ENCODE peak calls at places on chromosomes 5 and 9, in seven cellular contexts. E, P, O, Q, V, Y and X are unnamed samples.

GRCh38 chr5:170159101-170159698 is 53.5 kb downstream of the FOXI1 start:
- DNase-seq in E (no peak), P (no peak), Y (no peak), Q (peak), O (peak), V (no peak), X (no peak)

GRCh38 chr5:111935835-111936234 is 178.8 kb upstream of the NREP start:
- DNase-seq in V (no peak), Q (no peak), E (no peak), Y (no peak), P (no peak), O (no peak), X (no peak)

GRCh38 chr9:124216474-124217176 is 41.1 kb upstream of the NEK6 start:
- DNase-seq in O (no peak), Y (no peak), E (peak), V (no peak), P (peak), Q (no peak), X (peak)

GRCh38 chr9:127557466-127557869 is 54.6 kb upstream of the STXBP1 start:
- DNase-seq in V (no peak), Q (peak), O (peak), Y (no peak), E (no peak), P (no peak), X (no peak)

GRCh38 chr5:425714-426113 is 17.3 kb upstream of the EXOC3 start:
- DNase-seq in Q (peak), O (no peak), E (no peak), V (peak), Y (no peak), P (no peak), X (no peak)

GRCh38 chr5:84228266-84228665 is 156.4 kb downstream of the EDIL3 start:
- DNase-seq in V (no peak), Q (no peak), P (no peak), E (no peak), O (no peak), Y (no peak), X (no peak)

GRCh38 chr5:157533011-157533481 is 42.5 kb downstream of the ADAM19 start:
- DNase-seq in Y (no peak), P (no peak), Q (no peak), E (no peak), V (no peak), O (peak), X (no peak)

GRCh38 chr5:109992264-109992915 is 302.7 kb downstream of the MAN2A1 start:
- DNase-seq in Y (no peak), P (no peak), O (no peak), Q (no peak), E (no peak), V (no peak), X (no peak)

GRCh38 chr9:127585161-127585750 is 26.8 kb upstream of the STXBP1 start:
- DNase-seq in O (no peak), P (no peak), Q (no peak), V (no peak), E (no peak), Y (no peak), X (no peak)

GRCh38 chr9:18056993-18057369 is 417.0 kb upstream of the ADAMTSL1 start:
- DNase-seq in Q (no peak), O (no peak), V (no peak), Y (no peak), P (no peak), E (no peak), X (no peak)

GRCh38 chr5:98031926-98032325 is 741.5 kb upstream of the RGMB start:
- DNase-seq in Y (no peak), Q (peak), E (no peak), P (no peak), V (no peak), O (no peak), X (no peak)

GRCh38 chr5:57693488-57694305 is 211.1 kb upstream of the ACTBL2 start:
- DNase-seq in V (peak), O (no peak), Y (no peak), E (no peak), Q (peak), P (no peak), X (no peak)

GRCh38 chr9:126763130-126763764 is 41.6 kb upstream of the ZBTB43 start:
- DNase-seq in P (no peak), Y (no peak), V (no peak), Q (no peak), O (no peak), E (no peak), X (no peak)

GRCh38 chr5:139709587-139710369 is 61.6 kb downstream of the CXXC5 start:
- DNase-seq in Q (no peak), E (peak), O (no peak), Y (peak), P (no peak), V (no peak), X (peak)

GRCh38 chr5:109053995-109054417 is 306.3 kb downstream of the FER start:
- DNase-seq in Q (peak), E (no peak), P (no peak), V (no peak), O (no peak), Y (no peak), X (no peak)

GRCh38 chr5:65858316-65858715 is 68.1 kb upstream of the ERBIN start:
- DNase-seq in Q (peak), O (no peak), E (no peak), P (no peak), V (no peak), Y (no peak), X (no peak)

GRCh38 chr5:139702548-139702947 is 54.4 kb downstream of the CXXC5 start:
- DNase-seq in P (no peak), Y (no peak), V (no peak), O (no peak), E (no peak), Q (no peak), X (no peak)

GRCh38 chr5:149083846-149084245 is 21.0 kb upstream of the SH3TC2 start:
- DNase-seq in P (no peak), Y (no peak), O (no peak), E (no peak), Q (no peak), V (no peak), X (no peak)

GRCh38 chr9:133269537-133270357 is 5.3 kb downstream of the ABO start:
- DNase-seq in V (no peak), P (no peak), O (no peak), Y (no peak), Q (no peak), E (no peak), X (no peak)

GRCh38 chr5:16759147-16759800 is 142.5 kb upstream of the RETREG1 start:
- DNase-seq in P (no peak), V (no peak), Q (no peak), E (no peak), Y (no peak), O (no peak), X (no peak)

DNA sequence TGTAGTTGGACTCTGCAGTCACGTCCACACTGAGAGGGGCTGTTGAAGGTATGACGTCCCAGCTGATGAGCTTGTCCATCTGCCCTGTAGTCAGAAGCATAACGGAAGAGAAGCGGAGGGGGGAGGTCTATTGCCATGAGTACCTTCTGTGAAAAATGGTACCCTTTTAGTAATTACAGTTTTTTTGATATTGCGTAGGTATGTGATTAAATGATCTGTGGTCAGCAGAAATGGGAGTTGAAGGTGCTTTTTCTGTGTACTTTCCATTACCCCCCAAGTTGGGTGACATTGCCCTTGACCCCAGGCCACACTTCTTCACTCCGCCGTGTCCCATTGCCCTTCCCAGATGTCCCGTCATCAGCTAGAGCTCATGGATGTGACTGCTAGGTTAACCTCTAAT is 45.9 kb downstream of the SNX30 start:
- DNase-seq in P (no peak), Y (no peak), V (no peak), O (no peak), E (no peak), Q (no peak), X (no peak)
- TF ChIP-seq CTCF in P (no peak), Y (no peak), V (no peak), O (no peak), E (no peak), Q (no peak), X (no peak)

DNA sequence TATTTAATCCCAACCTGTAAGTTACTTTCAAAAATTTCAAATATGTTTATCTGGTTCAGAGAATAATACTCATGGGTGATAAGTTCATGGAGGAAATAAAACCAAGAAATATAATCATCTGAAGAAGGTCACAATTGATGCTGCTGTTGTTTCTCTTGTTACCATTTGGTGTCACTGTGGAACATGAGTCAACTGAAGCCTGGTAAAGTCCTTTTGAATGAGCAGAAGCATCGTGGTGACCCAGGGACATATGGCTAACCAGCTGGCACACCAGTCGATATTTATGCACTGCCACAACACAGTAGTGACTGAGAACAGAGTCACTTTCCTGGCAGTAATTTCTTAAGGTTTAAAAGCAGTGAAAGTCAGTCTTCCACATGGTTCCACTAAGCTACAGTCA is 612.9 kb upstream of the TLE4 start:
- DNase-seq in Y (no peak), Q (peak), O (no peak), P (no peak), V (no peak), E (no peak), X (no peak)
- TF ChIP-seq CTCF in Y (no peak), Q (peak), O (peak), P (no peak), V (no peak), E (no peak), X (no peak)

GRCh38 chr9:74573792-74574191 is 76.7 kb downstream of the RORB start:
- DNase-seq in E (no peak), V (no peak), Y (no peak), Q (peak), O (no peak), P (no peak), X (no peak)

DNA sequence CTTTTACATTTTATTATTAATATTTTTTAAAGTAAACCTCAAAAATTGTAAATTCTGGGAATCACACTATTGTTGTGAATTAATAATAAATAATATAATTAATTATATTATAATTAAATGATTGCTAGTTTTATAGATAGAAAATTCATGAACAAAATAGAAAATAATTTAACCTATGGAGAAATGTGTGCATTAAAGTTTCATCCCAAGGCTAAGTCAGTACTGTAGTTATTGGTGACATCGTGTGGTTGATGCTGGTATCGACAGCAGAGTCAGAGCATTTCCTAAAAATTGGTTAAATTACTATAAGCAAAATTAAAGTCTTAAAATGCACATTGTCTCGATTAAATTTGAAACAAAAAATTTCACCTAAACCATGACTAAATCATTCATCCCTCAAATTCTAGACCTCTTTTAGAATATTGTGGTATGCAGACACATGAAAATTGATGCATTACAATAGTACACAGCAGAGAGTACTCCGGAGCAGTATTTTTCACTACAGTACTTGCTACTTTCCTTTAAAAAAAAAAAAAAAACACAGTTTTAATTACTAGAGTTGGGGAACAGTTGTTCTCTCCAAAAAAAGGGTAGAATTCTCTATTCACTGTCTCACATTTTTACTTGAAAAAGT is 73.9 kb downstream of the RORB start:
- DNase-seq in Y (peak), P (no peak), V (peak), E (no peak), Q (peak), O (peak), X (no peak)
- TF ChIP-seq CTCF in Y (peak), P (peak), V (no peak), E (peak), Q (peak), O (peak), X (peak)

DNA sequence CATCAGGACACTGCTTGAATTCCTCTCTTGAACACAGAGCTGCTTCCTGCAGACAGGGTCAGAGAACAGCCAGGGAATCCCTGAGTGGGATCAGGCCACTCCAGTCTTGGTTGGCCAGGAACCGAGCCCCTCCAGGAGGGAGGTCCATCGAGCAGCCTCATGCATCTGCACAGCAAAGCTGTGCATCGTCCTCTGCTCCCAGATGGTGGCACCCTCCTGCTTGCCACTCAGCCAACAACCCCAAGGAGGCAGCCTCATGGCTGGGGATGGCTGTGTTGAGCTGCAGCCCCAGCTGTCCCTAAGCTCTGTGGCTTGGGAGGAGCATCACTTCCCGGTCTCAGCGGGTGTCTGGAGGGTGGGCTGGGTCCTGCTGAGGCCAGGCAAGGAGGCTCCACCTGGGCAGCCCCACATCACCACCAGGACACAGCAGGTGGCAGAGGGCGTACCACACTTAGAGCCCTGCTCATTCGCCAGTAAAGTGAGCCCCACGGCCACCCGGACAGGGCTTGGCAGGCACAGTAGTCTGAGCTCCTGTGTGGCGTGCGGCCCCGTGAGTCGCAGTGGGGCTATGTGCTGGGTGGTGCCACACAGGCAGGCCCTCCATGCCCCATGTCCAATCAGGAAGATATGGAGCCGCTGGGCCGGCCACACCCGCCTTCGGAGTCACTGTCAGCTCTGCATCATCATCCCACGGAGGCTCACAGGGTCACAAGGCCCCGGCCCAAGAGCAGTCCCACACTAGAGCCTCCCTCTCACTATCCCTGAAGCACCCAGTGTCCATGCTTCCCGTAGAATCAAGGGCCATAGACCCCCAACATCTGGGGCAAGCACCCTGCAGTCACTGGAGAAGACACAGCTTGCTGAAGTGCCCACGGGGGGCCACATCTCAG is 11.9 kb downstream of the LPCAT1 start:
- DNase-seq in Y (no peak), V (peak), Q (peak), O (peak), E (peak), P (no peak), X (peak)
- TF ChIP-seq CTCF in Y (no peak), V (no peak), Q (peak), O (peak), E (peak), P (no peak), X (no peak)

DNA sequence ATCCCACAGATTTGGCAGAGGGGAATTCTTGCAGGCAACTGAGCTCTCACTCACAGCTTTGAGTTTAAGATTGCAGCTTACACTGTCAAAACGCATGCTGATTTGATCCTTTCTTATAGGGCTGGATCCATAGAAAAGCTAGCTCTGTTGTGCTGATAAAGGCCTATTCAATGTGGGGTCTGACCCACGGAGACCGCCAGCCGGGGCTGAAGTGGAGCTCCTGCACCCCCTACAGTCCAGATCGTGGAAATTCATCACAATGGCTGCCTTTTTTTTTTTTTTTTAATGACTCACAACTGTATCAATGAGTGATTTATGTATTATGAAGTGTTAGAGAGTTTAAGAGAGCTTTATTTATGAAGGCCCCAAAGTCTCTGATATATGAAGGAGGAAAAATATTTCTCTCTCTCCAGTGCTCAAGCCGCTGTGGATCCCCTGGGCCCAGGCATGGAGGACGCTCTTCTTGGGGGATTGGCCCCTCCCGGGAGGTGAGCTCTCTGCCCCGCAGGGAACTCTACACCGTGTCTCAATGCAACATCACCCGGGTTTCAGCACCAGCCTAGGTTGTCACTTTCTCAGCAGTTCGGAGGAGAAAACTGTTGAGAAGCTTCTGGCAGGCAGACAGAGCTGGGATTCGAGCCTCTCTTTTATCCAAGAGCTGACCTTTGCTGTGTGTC is 700.2 kb downstream of the IRX1 start:
- DNase-seq in Q (no peak), P (no peak), E (no peak), Y (peak), V (no peak), O (no peak), X (no peak)
- TF ChIP-seq CTCF in Q (no peak), P (no peak), E (peak), Y (peak), V (no peak), O (peak), X (peak)

DNA sequence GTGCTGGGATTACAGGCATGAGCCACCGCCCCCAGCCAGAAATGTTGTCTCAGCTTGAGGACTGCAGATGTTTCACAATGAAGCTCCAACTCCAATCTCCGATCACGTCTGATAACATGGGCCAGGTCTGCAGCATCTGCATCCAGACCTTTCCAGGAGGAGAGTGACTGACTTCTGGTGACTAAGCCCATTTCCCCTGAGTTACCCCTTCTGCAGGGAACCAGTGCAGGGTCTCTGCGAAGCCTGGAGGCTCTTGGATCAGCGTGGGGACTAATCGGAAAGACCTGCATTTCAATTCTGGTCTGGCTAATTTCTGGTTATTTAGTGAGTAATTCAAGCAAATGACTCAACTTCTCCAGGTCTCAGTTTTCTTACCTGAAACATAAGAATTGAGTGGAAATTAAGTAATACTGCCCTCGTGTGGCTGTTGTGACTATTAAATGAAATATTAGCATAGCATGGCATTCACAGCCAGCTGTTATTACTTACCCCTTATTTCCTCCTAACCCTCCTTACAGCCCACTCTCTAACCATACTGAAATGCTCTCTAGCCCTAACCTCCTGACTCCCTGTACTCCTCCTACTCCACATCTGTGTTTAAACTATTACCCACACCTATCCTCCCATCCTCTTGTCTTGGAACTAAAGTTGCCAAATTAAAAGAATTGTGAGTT is 2.2 kb upstream of the GNPDA1 start:
- DNase-seq in O (peak), Y (no peak), V (peak), P (no peak), Q (peak), E (peak), X (no peak)
- TF ChIP-seq CTCF in O (peak), Y (peak), V (peak), P (peak), Q (peak), E (peak), X (peak)

DNA sequence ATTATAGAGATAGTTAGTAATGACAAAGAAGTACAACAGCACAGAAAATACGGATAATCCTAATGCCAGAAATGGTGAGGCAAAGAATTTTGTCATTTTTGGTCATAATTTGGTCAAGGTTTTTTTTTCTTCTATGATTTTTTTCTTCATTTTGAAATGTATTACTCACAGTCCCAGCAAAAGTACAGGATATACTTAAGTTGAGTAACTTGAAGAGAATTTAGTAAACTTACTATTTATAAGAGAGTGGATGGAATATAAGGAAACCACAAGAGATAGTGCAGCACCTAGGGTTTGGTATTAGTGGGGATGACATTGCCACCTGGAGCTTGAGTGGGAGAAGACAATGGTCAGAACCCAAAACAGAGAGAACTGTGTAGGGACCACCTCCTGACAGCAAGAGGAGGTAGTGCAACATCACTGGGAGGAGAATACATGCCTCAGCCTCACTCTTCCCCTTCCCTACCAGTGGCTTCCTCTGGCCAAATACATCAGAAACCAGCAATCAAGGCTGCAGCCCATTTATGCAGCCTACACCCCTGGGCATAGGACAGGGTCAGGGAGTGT is 434.5 kb upstream of the TRPC7 start:
- DNase-seq in Q (no peak), E (no peak), V (no peak), P (no peak), Y (no peak), O (no peak), X (no peak)
- TF ChIP-seq CTCF in Q (no peak), E (no peak), V (no peak), P (no peak), Y (no peak), O (no peak), X (no peak)

DNA sequence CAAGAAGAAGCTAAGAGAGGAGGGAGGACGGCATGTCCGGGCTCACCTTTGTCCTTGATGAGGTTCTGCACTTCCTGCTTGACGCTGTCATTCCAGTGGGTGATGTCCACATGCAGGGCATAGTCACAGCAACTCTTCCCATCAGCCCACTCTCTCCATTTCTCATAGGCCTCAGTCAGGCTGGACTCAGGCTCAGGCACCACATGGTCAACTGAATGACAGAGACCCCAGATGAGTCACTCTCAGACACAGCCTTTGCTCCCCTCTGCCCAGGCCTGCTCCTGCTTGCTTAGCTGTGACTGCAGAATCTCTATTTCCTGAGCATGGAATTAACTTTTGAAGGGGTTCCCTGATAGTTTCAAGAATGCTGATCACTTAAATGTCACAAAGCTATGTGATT is 94.2 kb downstream of the DPYSL3 start:
- DNase-seq in E (no peak), O (no peak), Y (no peak), V (no peak), P (no peak), Q (peak), X (no peak)
- TF ChIP-seq CTCF in E (no peak), O (no peak), Y (no peak), V (no peak), P (no peak), Q (no peak), X (no peak)